ENCODE peak calls at places on chromosomes 12 and 14, in five cellular contexts. A, P, L, H and Q are unnamed samples.

GRCh38 chr12:104223599-104224168 is 8.1 kb downstream of the TXNRD1 start:
- DNase-seq in A (no peak), P (no peak), L (no peak), H (no peak), Q (no peak)

GRCh38 chr12:131242741-131243496 is 289.2 kb downstream of the ADGRD1 start:
- DNase-seq in A (no peak), P (no peak), L (no peak), H (peak; percentile 60), Q (peak; percentile 88)

GRCh38 chr14:65709576-65709975 is 297.0 kb downstream of the FUT8 start:
- DNase-seq in A (no peak), P (no peak), L (no peak), H (no peak), Q (no peak)

GRCh38 chr12:121939190-121939589 is 20.8 kb downstream of the CFAP251 start:
- DNase-seq in A (no peak), P (no peak), L (no peak), H (no peak), Q (no peak)

GRCh38 chr12:16347391-16348298 is at the start of gene MGST1:
- DNase-seq in A (peak; percentile 59), P (peak; percentile 64), L (peak; percentile 89), H (peak; percentile 87), Q (peak; percentile 96)

GRCh38 chr12:26396402-26396801 is 201.0 kb downstream of the SSPN start:
- DNase-seq in A (no peak), P (no peak), L (no peak), H (no peak), Q (no peak)

GRCh38 chr12:78818487-78818886 is 46.1 kb upstream of the SYT1 start:
- DNase-seq in A (no peak), P (no peak), L (no peak), H (no peak), Q (peak; percentile 47)

GRCh38 chr14:60266021-60266937 is 17.3 kb downstream of the PPM1A start:
- DNase-seq in A (no peak), P (no peak), L (no peak), H (no peak), Q (peak; percentile 60)

GRCh38 chr14:83419420-83419819 is 1885.8 kb upstream of the SEL1L start:
- DNase-seq in A (no peak), P (no peak), L (no peak), H (no peak), Q (no peak)

GRCh38 chr12:53205747-53206146 is 1.3 kb downstream of the ITGB7 start:
- DNase-seq in A (peak; percentile 89), P (peak; percentile 90), L (no peak), H (no peak), Q (no peak)

GRCh38 chr12:59834659-59835474 is 239.0 kb downstream of the SLC16A7 start:
- DNase-seq in A (peak; percentile 47), P (peak; percentile 42), L (no peak), H (no peak), Q (peak; percentile 37)

GRCh38 chr14:91396959-91397815 is 20.4 kb downstream of the CCDC88C start:
- DNase-seq in A (no peak), P (no peak), L (no peak), H (peak; percentile 67), Q (no peak)

GRCh38 chr12:45944771-45945170 is 45.6 kb downstream of the SCAF11 start:
- DNase-seq in A (no peak), P (peak; percentile 25), L (no peak), H (no peak), Q (no peak)

GRCh38 chr12:95494888-95495287 is 20.9 kb downstream of the METAP2 start:
- DNase-seq in A (no peak), P (no peak), L (no peak), H (no peak), Q (no peak)
- H3K27ac ChIP-seq in A (no peak overlapping the region), P (no peak overlapping the region), L (no peak overlapping the region), H (no peak overlapping the region), Q (no peak overlapping the region)

DNA sequence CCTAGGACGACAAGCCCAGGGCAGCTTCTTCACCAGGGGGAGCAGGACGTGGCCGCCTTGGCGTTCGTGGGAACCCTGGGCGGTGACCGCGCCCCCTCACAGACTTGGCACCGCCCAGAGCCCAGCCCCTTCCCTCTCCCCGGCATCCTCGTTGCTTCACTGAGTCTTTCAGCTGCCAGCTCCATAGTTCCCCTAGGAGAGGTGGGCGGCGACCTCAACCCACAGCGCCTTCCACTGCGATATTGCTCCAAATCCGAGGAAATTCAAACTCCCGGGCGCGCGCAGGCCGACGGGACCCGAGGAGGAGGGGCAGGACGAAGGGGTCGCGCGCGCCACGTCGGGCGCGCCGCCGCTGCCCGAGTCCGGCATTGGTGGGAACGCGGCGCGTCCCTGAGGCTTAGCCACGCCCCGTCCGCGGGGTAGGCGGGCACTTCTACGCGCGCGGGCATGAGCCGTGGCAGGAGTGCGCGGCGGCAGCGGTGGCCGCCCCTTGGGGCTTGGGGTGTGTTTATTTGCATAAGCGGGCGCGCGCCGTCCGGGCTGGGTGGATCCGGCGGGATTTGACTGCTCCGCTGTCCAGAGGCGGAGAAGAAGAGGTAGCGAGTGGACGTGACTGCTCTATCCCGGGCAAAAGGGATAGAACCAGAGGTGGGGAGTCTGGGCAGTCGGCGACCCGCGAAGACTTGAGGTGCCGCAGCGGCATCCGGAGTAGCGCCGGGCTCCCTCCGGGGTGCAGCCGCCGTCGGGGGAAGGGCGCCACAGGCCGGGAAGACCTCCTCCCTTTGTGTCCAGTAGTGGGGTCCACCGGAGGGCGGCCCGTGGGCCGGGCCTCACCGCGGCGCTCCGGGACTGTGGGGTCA is at the start of the genes APAF1 and IKBIP:
- DNase-seq in A (peak; percentile 94), P (peak; percentile 96), L (peak; percentile 97), H (peak; percentile 97), Q (peak; percentile 98)
- H4K8ac ChIP-seq in A (peak within 1 kb of the TSS; percentile 82), P (peak within 1 kb of the TSS; percentile 38), L (no peak within 1 kb of the TSS), H (peak within 1 kb of the TSS; percentile 76), Q (peak within 1 kb of the TSS; percentile 70)

GRCh38 chr14:103123128-103123633 is at the start of gene TNFAIP2:
- DNase-seq in A (no peak), P (peak; percentile 63), L (no peak), H (peak; percentile 83), Q (peak; percentile 77)
- H3K18ac ChIP-seq in A (no peak within 1 kb of the TSS), P (peak within 1 kb of the TSS; percentile 86), L (peak within 1 kb of the TSS; percentile 94), H (peak within 1 kb of the TSS; percentile 83), Q (peak within 1 kb of the TSS; percentile 91)

GRCh38 chr14:34711169-34711568 is 3.2 kb downstream of the CFL2 start:
- DNase-seq in A (peak; percentile 94), P (peak; percentile 91), L (no peak), H (no peak), Q (no peak)
- H3K27ac ChIP-seq in A (peak overlapping the region; percentile 45), P (peak overlapping the region; percentile 45), L (no peak overlapping the region), H (no peak overlapping the region), Q (no peak overlapping the region)

DNA sequence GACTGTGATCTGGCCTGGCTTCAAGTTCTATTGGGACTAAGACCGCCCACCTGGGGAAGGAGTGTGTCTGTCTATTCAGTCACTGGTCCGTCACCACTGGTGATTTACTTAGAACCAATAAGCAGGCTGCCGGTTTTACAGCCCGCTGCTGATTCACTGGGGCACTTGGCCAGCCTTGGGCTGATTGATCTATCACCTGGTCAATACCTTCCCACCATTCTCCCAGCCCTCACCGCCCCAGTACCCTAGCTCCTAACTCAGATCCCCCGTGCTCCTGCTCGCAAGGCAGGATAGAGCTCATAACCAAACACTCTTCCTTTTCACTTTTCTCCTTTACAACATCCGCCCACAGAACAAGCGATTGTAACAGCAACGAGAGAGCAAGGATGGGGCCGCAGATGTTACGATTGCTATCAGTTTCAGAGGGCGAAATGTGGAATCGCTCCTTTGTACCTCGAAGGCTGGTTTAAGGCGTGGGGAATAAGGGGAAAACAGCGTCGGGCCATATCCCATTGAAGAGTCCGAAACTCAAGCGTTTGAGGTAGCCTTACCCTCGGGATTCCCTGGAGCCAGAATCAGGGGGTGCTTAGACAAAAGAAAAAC is 672 bp downstream of the RDH11 start:
- DNase-seq in A (peak; percentile 95), P (peak; percentile 97), L (peak; percentile 58), H (peak; percentile 62), Q (peak; percentile 94)
- H4K8ac ChIP-seq in A (peak overlapping the region; percentile 66), P (peak overlapping the region; percentile 16), L (no peak overlapping the region), H (peak overlapping the region; percentile 81), Q (no peak overlapping the region)

DNA sequence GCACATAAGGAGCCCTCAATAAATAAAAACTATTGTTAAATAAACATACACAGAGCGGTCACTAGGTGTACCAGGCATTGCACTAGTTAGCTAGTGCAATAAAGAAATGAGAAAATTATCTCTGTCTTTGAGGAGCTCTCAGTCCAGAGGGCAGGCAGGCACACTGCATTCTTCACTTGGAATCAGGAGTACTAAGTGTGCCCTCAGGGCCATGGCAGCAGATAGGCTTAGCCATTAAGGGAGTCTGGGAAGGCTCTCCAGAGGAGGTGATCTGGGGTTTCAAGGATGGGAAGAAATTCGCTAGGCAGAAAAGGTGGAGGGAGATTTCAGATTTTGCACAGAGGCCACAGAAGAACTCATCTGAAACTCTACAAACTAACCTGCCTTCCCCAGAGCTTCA is 9.1 kb downstream of the ABCD4 start:
- DNase-seq in A (no peak), P (no peak), L (no peak), H (no peak), Q (no peak)
- H3K18ac ChIP-seq in A (no peak overlapping the region), P (no peak overlapping the region), L (no peak overlapping the region), H (no peak overlapping the region), Q (no peak overlapping the region)

GRCh38 chr14:100677152-100677924 is 49.4 kb upstream of the DLK1 start:
- DNase-seq in A (no peak), P (peak; percentile 70), L (no peak), H (no peak), Q (peak; percentile 71)

GRCh38 chr14:100674897-100675618 is 51.6 kb upstream of the DLK1 start:
- DNase-seq in A (no peak), P (no peak), L (no peak), H (no peak), Q (no peak)

GRCh38 chr14:100675664-100676063 is 51.0 kb upstream of the DLK1 start:
- DNase-seq in A (no peak), P (no peak), L (no peak), H (no peak), Q (no peak)

GRCh38 chr14:100674428-100674827 is 52.3 kb upstream of the DLK1 start:
- DNase-seq in A (no peak), P (no peak), L (no peak), H (no peak), Q (no peak)

DNA sequence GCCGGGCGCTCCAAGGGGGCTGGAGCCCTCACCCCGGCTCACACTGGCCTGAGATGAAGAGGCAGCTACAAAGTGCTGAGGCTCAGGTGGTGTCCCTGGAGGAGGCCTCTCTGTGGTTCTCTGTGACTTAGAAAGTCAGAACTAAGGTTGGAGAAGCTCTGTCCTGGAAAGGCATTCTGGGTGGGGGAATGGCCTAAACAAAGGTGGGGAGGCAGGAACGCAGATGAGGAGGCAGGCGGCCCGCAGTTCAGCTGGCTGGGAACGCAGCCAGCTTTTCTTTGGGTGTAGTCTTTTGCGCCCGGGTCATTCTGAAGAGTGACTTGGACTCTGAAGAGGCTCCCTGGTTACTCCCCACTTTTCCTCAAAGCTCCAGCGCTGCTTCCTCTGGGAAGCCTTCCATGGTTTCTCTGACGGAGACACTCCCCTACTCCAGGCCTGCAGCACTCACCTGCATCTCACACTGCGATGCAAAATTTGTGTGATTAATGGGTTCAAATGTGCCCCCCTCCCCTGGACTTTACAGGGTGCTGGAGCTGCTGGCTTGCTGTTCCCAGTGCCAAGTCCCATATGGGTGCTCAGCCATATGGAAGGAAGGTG is 50.5 kb upstream of the DLK1 start:
- DNase-seq in A (no peak), P (no peak), L (no peak), H (no peak), Q (no peak)
- H3K27ac ChIP-seq in A (no peak overlapping the region), P (no peak overlapping the region), L (no peak overlapping the region), H (no peak overlapping the region), Q (no peak overlapping the region)